ENCODE peak calls at places on chromosome 13, in ten cellular contexts. C is HepG2, N is left ventricle myocardium inferior, B is K562, W is tibial artery, V is lower leg skin, R is right lobe of liver, J is cardiac muscle cell, T is endodermal cell, U is AG04450. Y is an unnamed sample.

GRCh38 chr13:84191199-84191598 is 308.9 kb upstream of the SLITRK1 start:
- DNase-seq in C (no peak), N (no peak), B (no peak), W (no peak), V (no peak), R (no peak), J (no peak), T (no peak), U (no peak), Y (no peak)

GRCh38 chr13:44219808-44220544 is 153.6 kb upstream of the SERP2 start:
- DNase-seq in C (no peak), N (no peak), B (no peak), W (no peak), V (no peak), R (no peak), J (no peak), T (no peak), U (peak), Y (no peak)

GRCh38 chr13:42211704-42212103 is 60.2 kb upstream of the AKAP11 start:
- DNase-seq in C (no peak), N (no peak), B (no peak), W (no peak), V (no peak), R (no peak), J (no peak), T (no peak), U (no peak), Y (no peak)

GRCh38 chr13:55106509-55106908 is 2034.2 kb upstream of the PRR20A start:
- DNase-seq in C (no peak), N (no peak), B (no peak), W (no peak), V (no peak), R (no peak), J (no peak), T (no peak), U (no peak), Y (no peak)

GRCh38 chr13:99432637-99433542 is 68.4 kb upstream of the TM9SF2 start:
- DNase-seq in C (peak), N (peak), B (no peak), W (peak), V (peak), R (peak), J (peak), T (peak), U (no peak), Y (no peak)

GRCh38 chr13:97434417-97435296 is 688 bp downstream of the RAP2A start:
- DNase-seq in C (no peak), N (peak), B (no peak), W (peak), V (peak), R (peak), J (peak), T (peak), U (no peak), Y (no peak)

GRCh38 chr13:75495938-75496337 is 14.0 kb upstream of the TBC1D4 start:
- DNase-seq in C (no peak), N (no peak), B (no peak), W (no peak), V (no peak), R (no peak), J (no peak), T (no peak), U (peak), Y (peak)

GRCh38 chr13:49935171-49936084 is 712 bp downstream of the SPRYD7 start:
- DNase-seq in C (peak), N (peak), B (peak), W (peak), V (peak), R (no peak), J (no peak), T (peak), U (no peak), Y (no peak)

GRCh38 chr13:27636624-27637288 is 15.1 kb downstream of the POLR1D start:
- DNase-seq in C (no peak), N (no peak), B (no peak), W (no peak), V (no peak), R (no peak), J (no peak), T (no peak), U (no peak), Y (no peak)

GRCh38 chr13:69601661-69602060 is 506.0 kb upstream of the ATXN8OS start:
- DNase-seq in C (no peak), N (no peak), B (no peak), W (no peak), V (no peak), R (no peak), J (no peak), T (no peak), U (no peak), Y (no peak)

GRCh38 chr13:94858856-94859811 is 146.8 kb upstream of the SOX21 start:
- DNase-seq in C (no peak), N (peak), B (no peak), W (peak), V (peak), R (peak), J (no peak), T (peak), U (no peak), Y (peak)

GRCh38 chr13:33134213-33134612 is 118.0 kb downstream of the KL start:
- DNase-seq in C (no peak), N (no peak), B (no peak), W (no peak), V (no peak), R (no peak), J (no peak), T (no peak), U (no peak), Y (no peak)

GRCh38 chr13:37129867-37130266 is 24.4 kb upstream of the CSNK1A1L start:
- DNase-seq in C (no peak), N (no peak), B (no peak), W (no peak), V (no peak), R (no peak), J (no peak), T (no peak), U (no peak), Y (no peak)

GRCh38 chr13:101893021-101893420 is 440.5 kb downstream of the ITGBL1 start:
- DNase-seq in C (no peak), N (no peak), B (no peak), W (no peak), V (no peak), R (no peak), J (peak), T (no peak), U (no peak), Y (no peak)

GRCh38 chr13:37701972-37702371 is 103.4 kb upstream of the POSTN start:
- DNase-seq in C (no peak), N (no peak), B (no peak), W (peak), V (peak), R (no peak), J (no peak), T (no peak), U (peak), Y (peak)

GRCh38 chr13:57634829-57635165 is 3.3 kb downstream of the PCDH17 start:
- DNase-seq in C (no peak), N (no peak), B (no peak), W (peak), V (no peak), R (peak), J (no peak), T (no peak), U (no peak), Y (no peak)
- H3K4me3 ChIP-seq in C (no peak), N (peak), B (no peak), W (peak), V (no peak), R (peak), J (peak), T (peak), U (no peak), Y (peak)

GRCh38 chr13:35761440-35762252 is 285.2 kb upstream of the MAB21L1 start:
- DNase-seq in C (no peak), N (no peak), B (no peak), W (no peak), V (no peak), R (no peak), J (no peak), T (no peak), U (no peak), Y (no peak)
- TF ChIP-seq CTCF in C (no peak), N (no peak), B (no peak), W (no peak), V (no peak), R (no peak), J (no peak), T (no peak), U (no peak), Y (no peak)

GRCh38 chr13:30862707-30863106 is 43.4 kb upstream of the MEDAG start:
- DNase-seq in C (no peak), N (peak), B (no peak), W (peak), V (no peak), R (no peak), J (no peak), T (peak), U (no peak), Y (no peak)

GRCh38 chr13:30865131-30866009 is 40.7 kb upstream of the MEDAG start:
- DNase-seq in C (peak), N (peak), B (peak), W (peak), V (peak), R (peak), J (peak), T (peak), U (peak), Y (peak)

GRCh38 chr13:30864352-30865130 is 41.5 kb upstream of the MEDAG start:
- DNase-seq in C (no peak), N (no peak), B (no peak), W (no peak), V (no peak), R (no peak), J (no peak), T (peak), U (peak), Y (peak)

GRCh38 chr13:30863231-30863630 is 42.8 kb upstream of the MEDAG start:
- DNase-seq in C (no peak), N (no peak), B (no peak), W (no peak), V (no peak), R (no peak), J (no peak), T (peak), U (no peak), Y (no peak)

GRCh38 chr13:30863796-30864195 is 42.3 kb upstream of the MEDAG start:
- DNase-seq in C (no peak), N (no peak), B (no peak), W (no peak), V (no peak), R (no peak), J (no peak), T (peak), U (no peak), Y (no peak)
- H3K4me3 ChIP-seq in C (no peak), N (no peak), B (no peak), W (no peak), V (no peak), R (no peak), J (no peak), T (no peak), U (no peak), Y (no peak)

GRCh38 chr13:105135852-105136251 is 1399.6 kb downstream of the EFNB2 start:
- DNase-seq in C (no peak), N (no peak), B (no peak), W (no peak), V (no peak), R (no peak), J (no peak), T (no peak), U (no peak), Y (no peak)

GRCh38 chr13:105142556-105142955 is 1392.9 kb downstream of the EFNB2 start:
- DNase-seq in C (no peak), N (no peak), B (no peak), W (no peak), V (no peak), R (no peak), J (no peak), T (no peak), U (no peak), Y (no peak)

GRCh38 chr13:105144020-105144419 is 1391.4 kb downstream of the EFNB2 start:
- DNase-seq in C (no peak), N (no peak), B (no peak), W (no peak), V (no peak), R (no peak), J (no peak), T (peak), U (no peak), Y (no peak)

GRCh38 chr13:105139048-105139379 is 1396.4 kb downstream of the EFNB2 start:
- DNase-seq in C (no peak), N (no peak), B (no peak), W (no peak), V (no peak), R (no peak), J (no peak), T (no peak), U (no peak), Y (no peak)

GRCh38 chr13:105139380-105140285 is 1395.8 kb downstream of the EFNB2 start:
- DNase-seq in C (peak), N (peak), B (no peak), W (peak), V (peak), R (peak), J (peak), T (peak), U (no peak), Y (no peak)
- TF ChIP-seq CTCF in C (peak), N (peak), B (no peak), W (peak), V (no peak), R (no peak), J (peak), T (peak), U (peak), Y (no peak)